ENCODE peak calls at places on chromosomes 1 and 21, in six cellular contexts. X, V, Z, K, O and G are unnamed samples.

GRCh38 chr1:39695011-39695410 is 3.8 kb upstream of the HPCAL4 start:
- DNase-seq in Z (no peak), O (no peak), K (no peak), V (no peak), X (no peak), G (no peak)

GRCh38 chr1:109933856-109934711 is 23.4 kb downstream of the CSF1 start:
- DNase-seq in X (peak), O (peak), V (no peak), K (no peak), Z (peak), G (no peak)

GRCh38 chr1:191690931-191691330 is 467.3 kb upstream of the RGS18 start:
- DNase-seq in V (no peak), K (no peak), Z (no peak), O (no peak), X (no peak), G (no peak)

GRCh38 chr1:205950826-205951549 is 7.7 kb upstream of the SLC26A9 start:
- DNase-seq in Z (no peak), O (no peak), X (no peak), K (no peak), V (no peak), G (no peak)

GRCh38 chr1:28104866-28105467 is 16.6 kb upstream of the EYA3 start:
- DNase-seq in Z (peak), V (peak), X (peak), K (peak), O (no peak), G (no peak)

GRCh38 chr1:158249646-158250045 is 4.6 kb upstream of the CD1A start:
- DNase-seq in X (no peak), O (no peak), V (no peak), K (no peak), Z (no peak), G (no peak)

GRCh38 chr1:226132731-226133503 is 53.6 kb downstream of the ACBD3 start:
- DNase-seq in K (no peak), V (no peak), Z (peak), X (no peak), O (no peak), G (no peak)

GRCh38 chr1:117838911-117839310 is 90.5 kb downstream of the GDAP2 start:
- DNase-seq in Z (no peak), V (no peak), X (no peak), K (no peak), O (no peak), G (no peak)

GRCh38 chr1:114340906-114341698 is 169.9 kb downstream of the TRIM33 start:
- DNase-seq in X (no peak), V (no peak), Z (no peak), O (no peak), K (no peak), G (no peak)

GRCh38 chr1:109295712-109296415 is 10.9 kb downstream of the MYBPHL start:
- DNase-seq in V (no peak), O (no peak), Z (no peak), X (no peak), K (no peak), G (no peak)

GRCh38 chr1:8409107-8409506 is 91.2 kb downstream of the SLC45A1 start:
- DNase-seq in O (no peak), K (no peak), Z (no peak), X (peak), V (peak), G (no peak)

GRCh38 chr1:234731371-234732085 is 121.5 kb upstream of the IRF2BP2 start:
- DNase-seq in X (peak), Z (no peak), V (peak), K (no peak), O (no peak), G (no peak)

GRCh38 chr1:51516639-51517158 is 2.4 kb downstream of the EPS15 start:
- DNase-seq in Z (no peak), V (no peak), O (no peak), K (no peak), X (no peak), G (no peak)

GRCh38 chr1:30538906-30539855 is 184.2 kb downstream of the MATN1 start:
- DNase-seq in Z (no peak), X (no peak), V (no peak), O (no peak), K (no peak), G (no peak)

GRCh38 chr21:45629046-45629981 is 14.2 kb upstream of the PCBP3 start:
- DNase-seq in V (no peak), X (no peak), K (no peak), O (peak), Z (no peak), G (no peak)

GRCh38 chr1:236489710-236490377 is 33.9 kb upstream of the LGALS8 start:
- DNase-seq in V (peak), O (no peak), X (peak), Z (peak), K (no peak), G (no peak)

GRCh38 chr1:107943694-107944093 is 21.3 kb downstream of the VAV3 start:
- DNase-seq in O (no peak), X (no peak), Z (no peak), V (no peak), K (no peak), G (no peak)

GRCh38 chr21:45872902-45873301 is 108.7 kb upstream of the COL6A1 start:
- DNase-seq in Z (no peak), X (no peak), V (no peak), O (peak), K (no peak), G (no peak)

GRCh38 chr21:33268736-33269441 is 2.7 kb downstream of the IL10RB start:
- DNase-seq in K (no peak), V (peak), Z (peak), X (peak), O (no peak), G (peak)

GRCh38 chr1:2103901-2104590 is 53.8 kb downstream of the PRKCZ start:
- DNase-seq in V (no peak), Z (no peak), O (no peak), K (no peak), X (no peak), G (no peak)

GRCh38 chr1:48493031-48493430 is 21.0 kb upstream of the SPATA6 start:
- DNase-seq in O (no peak), X (no peak), K (no peak), V (no peak), Z (no peak), G (no peak)

GRCh38 chr1:26820784-26821269 is 5.7 kb upstream of the ZDHHC18 start:
- DNase-seq in X (peak), K (no peak), O (no peak), V (no peak), Z (no peak), G (no peak)

GRCh38 chr1:115977481-115978258 is 1.4 kb downstream of the SLC22A15 start:
- DNase-seq in X (peak), K (no peak), O (no peak), V (peak), Z (no peak), G (no peak)

GRCh38 chr1:27968692-27969091 is 8.9 kb downstream of the XKR8 start:
- DNase-seq in K (no peak), O (no peak), V (peak), Z (no peak), X (no peak), G (no peak)

GRCh38 chr1:47527653-47528272 is 89.9 kb downstream of the FOXD2 start:
- DNase-seq in Z (peak), O (no peak), K (peak), X (peak), V (no peak), G (no peak)

GRCh38 chr1:65068202-65069011 is 79.6 kb upstream of the AK4 start:
- DNase-seq in X (no peak), V (no peak), Z (no peak), K (no peak), O (no peak), G (no peak)

GRCh38 chr1:246176126-246177024 is 330.7 kb downstream of the SMYD3 start:
- DNase-seq in K (no peak), V (no peak), X (peak), O (no peak), Z (no peak), G (peak)

GRCh38 chr1:5141750-5142149 is 487.3 kb downstream of the AJAP1 start:
- DNase-seq in O (no peak), V (no peak), X (no peak), Z (no peak), K (no peak), G (no peak)

GRCh38 chr1:39081266-39082139 is 55.4 kb downstream of the NDUFS5 start:
- DNase-seq in K (peak), V (no peak), O (no peak), X (no peak), Z (no peak), G (no peak)

GRCh38 chr1:197671920-197672319 is 103.4 kb downstream of the DENND1B start:
- DNase-seq in X (no peak), O (no peak), K (no peak), V (no peak), Z (no peak), G (no peak)

GRCh38 chr1:147292635-147293251 is 50.3 kb downstream of the CHD1L start:
- DNase-seq in X (no peak), Z (no peak), K (no peak), V (peak), O (no peak), G (no peak)

GRCh38 chr1:8875216-8875861 is 3.1 kb downstream of the ENO1 start:
- DNase-seq in X (no peak), V (no peak), Z (no peak), K (no peak), O (no peak), G (no peak)

GRCh38 chr1:64986903-64987871 is 20.8 kb upstream of the JAK1 start:
- DNase-seq in X (peak), O (no peak), V (peak), K (no peak), Z (no peak), G (no peak)

GRCh38 chr1:54361342-54361741 is 44.9 kb downstream of the SSBP3 start:
- DNase-seq in Z (no peak), K (no peak), O (no peak), V (no peak), X (no peak), G (no peak)

GRCh38 chr1:65059930-65060538 is 88.0 kb upstream of the AK4 start:
- DNase-seq in V (peak), O (no peak), X (peak), Z (no peak), K (no peak), G (no peak)

GRCh38 chr1:205316179-205316578 is 5.4 kb downstream of the NUAK2 start:
- DNase-seq in O (no peak), K (no peak), V (no peak), X (no peak), Z (no peak), G (no peak)

GRCh38 chr1:234170622-234171021 is 202.6 kb upstream of the COA6 start:
- DNase-seq in O (no peak), V (no peak), K (no peak), X (no peak), Z (no peak), G (no peak)

GRCh38 chr21:44940116-44940631 is 345 bp downstream of the SLX9 start:
- DNase-seq in V (no peak), Z (no peak), O (no peak), X (no peak), K (no peak), G (no peak)

GRCh38 chr1:209769171-209769904 is 13.5 kb downstream of the TRAF3IP3 start:
- DNase-seq in K (no peak), O (no peak), Z (no peak), V (no peak), X (no peak), G (peak)

GRCh38 chr1:56821462-56821797 is 2.2 kb upstream of the FYB2 start:
- DNase-seq in K (no peak), Z (no peak), X (peak), V (no peak), O (no peak), G (no peak)

DNA sequence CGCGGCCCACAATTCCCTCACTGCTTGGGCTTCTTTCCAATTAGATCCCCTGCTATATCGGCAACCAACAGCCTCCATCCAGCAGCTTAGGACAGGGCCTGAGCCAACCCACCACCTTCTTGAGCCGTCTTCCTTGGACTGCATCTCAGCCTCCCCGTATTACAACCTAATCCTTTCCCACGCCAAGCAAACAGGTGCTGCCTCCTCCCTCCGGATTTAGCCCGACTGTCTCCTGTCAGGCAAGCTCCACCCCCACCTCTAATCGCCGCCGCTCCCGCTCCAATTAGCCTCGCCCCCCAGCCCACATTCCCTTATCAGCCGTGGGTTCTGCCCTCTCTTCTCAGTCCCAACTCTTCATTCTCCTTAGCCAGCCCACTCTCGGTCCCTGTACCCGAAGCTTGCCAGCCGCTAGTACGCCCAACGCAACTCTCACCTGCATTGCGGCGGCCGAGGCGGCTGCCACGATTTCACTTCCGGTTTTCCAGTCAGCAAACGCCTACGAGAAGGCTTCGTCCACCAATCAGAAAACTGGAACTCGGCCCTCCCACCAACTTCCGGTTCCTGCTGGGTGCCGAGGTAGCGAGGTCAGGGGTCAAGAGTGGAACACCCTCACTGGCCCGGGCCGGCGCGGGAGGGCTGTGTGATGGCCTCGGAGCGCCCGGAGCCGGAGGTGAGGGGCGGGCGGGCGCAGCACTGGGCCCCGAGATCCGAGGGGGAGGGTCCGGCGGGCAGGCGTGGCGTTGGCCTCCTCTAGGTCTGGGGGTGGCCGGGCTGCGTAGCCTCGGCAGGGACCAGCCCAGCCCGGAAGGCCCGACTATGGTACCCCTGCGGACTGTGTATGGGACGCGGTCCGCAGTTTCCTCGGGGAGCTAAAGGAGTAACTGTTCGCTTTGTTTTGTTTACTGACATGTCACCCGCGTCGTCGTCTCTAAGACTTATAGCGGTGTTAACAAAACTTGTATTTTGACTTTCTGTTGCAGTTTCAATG is at the start of the genes MED8 and SZT2:
- DNase-seq in K (peak), X (peak), Z (peak), V (peak), O (peak), G (peak)
- TF ChIP-seq EP300 in K (no peak), X (no peak), Z (no peak), V (no peak), O (no peak), G (no peak)

DNA sequence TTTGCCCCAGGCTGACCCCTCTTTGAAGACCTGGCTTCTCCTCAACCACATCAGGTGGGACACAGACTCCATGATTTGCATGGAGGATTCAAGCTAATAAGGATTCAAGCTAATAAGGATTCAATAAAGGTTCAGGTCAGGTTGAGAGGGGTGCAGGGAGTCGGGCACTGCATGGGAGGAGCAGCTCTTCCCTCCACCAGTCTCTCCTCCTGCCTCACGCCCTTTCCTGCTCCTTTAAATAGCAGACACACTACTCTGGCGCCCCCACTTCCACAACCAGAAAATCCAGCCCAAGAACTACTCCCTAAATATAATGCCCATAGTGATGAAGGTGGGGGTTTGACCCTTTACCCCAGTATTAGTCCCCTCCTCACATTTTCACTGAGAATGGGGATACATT is 7.1 kb downstream of the MEX3A start:
- DNase-seq in O (no peak), Z (no peak), X (no peak), K (no peak), V (no peak), G (no peak)
- TF ChIP-seq EP300 in O (no peak), Z (no peak), X (no peak), K (no peak), V (no peak), G (no peak)

GRCh38 chr1:36223996-36224536 is at the start of gene THRAP3:
- DNase-seq in O (peak), K (peak), V (peak), X (peak), Z (peak), G (peak)
- TF ChIP-seq EP300 in O (peak), K (no peak), V (no peak), X (peak), Z (peak), G (peak)

GRCh38 chr1:160193091-160193819 is 2.9 kb downstream of the CASQ1 start:
- DNase-seq in K (peak), X (peak), O (peak), Z (peak), V (peak), G (peak)
- TF ChIP-seq EP300 in K (no peak), X (no peak), O (no peak), Z (no peak), V (no peak), G (no peak)

GRCh38 chr1:93680121-93681094 is 1.2 kb downstream of the BCAR3 start:
- DNase-seq in K (peak), V (peak), Z (peak), O (peak), X (peak), G (peak)

GRCh38 chr1:93683234-93683633 is 1.6 kb upstream of the BCAR3 start:
- DNase-seq in O (no peak), K (no peak), V (no peak), Z (no peak), X (no peak), G (no peak)

GRCh38 chr1:93679546-93679945 is 2.1 kb downstream of the BCAR3 start:
- DNase-seq in V (no peak), Z (no peak), X (no peak), K (no peak), O (no peak), G (no peak)

GRCh38 chr1:93681095-93681548 is 515 bp downstream of the BCAR3 start:
- DNase-seq in K (peak), V (no peak), Z (no peak), O (no peak), X (no peak), G (peak)

DNA sequence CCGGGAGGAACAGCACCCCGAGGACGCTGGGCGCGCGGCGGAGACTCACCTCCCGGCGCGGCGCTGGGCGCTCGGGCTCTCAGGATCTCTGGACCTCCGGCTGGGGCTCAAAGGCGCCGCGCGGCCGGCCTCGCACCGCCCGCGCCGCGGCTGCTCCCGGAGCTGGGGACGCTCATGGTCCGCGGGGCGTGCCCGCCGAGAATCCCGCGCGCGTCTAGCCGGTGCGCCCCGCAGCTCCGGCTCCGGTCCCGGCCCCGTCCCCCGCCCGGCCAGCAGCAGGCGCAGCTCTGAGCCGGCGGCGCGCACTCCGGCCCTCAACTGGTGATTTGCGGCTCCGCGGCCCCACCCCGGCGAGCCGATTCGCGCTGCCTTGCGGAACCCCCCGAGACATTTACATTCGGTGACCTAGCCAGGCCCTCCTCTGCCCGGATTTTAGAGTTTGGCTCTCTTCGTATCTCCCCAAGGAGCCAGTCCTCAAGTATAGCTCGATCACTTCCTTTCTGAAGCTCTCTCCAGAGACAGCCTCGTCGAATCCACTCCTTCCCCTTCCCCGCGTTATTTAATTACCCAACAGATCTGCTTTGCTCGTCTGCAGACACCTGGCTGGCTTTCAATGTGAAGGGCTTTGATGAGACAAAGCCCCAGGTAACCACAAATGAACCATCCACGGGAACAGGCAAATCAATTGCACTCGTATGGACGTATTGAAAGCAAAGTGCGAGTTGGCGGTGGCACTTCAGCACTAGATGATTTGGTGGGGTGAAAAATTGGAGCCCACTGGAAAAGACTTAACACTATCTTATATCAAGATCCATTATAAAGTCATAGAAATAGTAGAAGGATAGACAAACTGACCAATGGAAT is at the start of gene BCAR3:
- DNase-seq in Z (peak), V (peak), K (peak), X (no peak), O (no peak), G (peak)
- TF ChIP-seq EP300 in Z (no peak), V (no peak), K (no peak), X (no peak), O (no peak), G (no peak)